ENCODE peak calls at places on chromosomes 1 and 21, in six cellular contexts. One of them, this sample, is unnamed.

GRCh38 chr21:29538115-29538514 is 239.4 kb downstream of the BACH1 start:
- DNase-seq in Calu3: no peak
- DNase-seq in BJ: no peak
- DNase-seq in naive thymus-derived CD4-positive, alpha-beta T cell: no peak
- DNase-seq in EH: peak
- DNase-seq in GM12891: no peak
- DNase-seq in this sample: peak

GRCh38 chr1:207112907-207113306 is 8.9 kb downstream of the C4BPA start:
- DNase-seq in Calu3: no peak
- DNase-seq in BJ: no peak
- DNase-seq in naive thymus-derived CD4-positive, alpha-beta T cell: no peak
- DNase-seq in EH: no peak
- DNase-seq in GM12891: no peak
- DNase-seq in this sample: no peak

GRCh38 chr1:19651141-19651737 is 7.1 kb downstream of the NBL1 start:
- DNase-seq in Calu3: no peak
- DNase-seq in BJ: no peak
- DNase-seq in naive thymus-derived CD4-positive, alpha-beta T cell: peak
- DNase-seq in EH: peak
- DNase-seq in GM12891: peak
- DNase-seq in this sample: peak

GRCh38 chr21:28174006-28174405 is 818.7 kb downstream of the LTN1 start:
- DNase-seq in Calu3: no peak
- DNase-seq in BJ: no peak
- DNase-seq in naive thymus-derived CD4-positive, alpha-beta T cell: no peak
- DNase-seq in EH: no peak
- DNase-seq in GM12891: no peak
- DNase-seq in this sample: no peak

GRCh38 chr1:14215151-14215550 is 383.3 kb upstream of the KAZN start:
- DNase-seq in Calu3: no peak
- DNase-seq in BJ: no peak
- DNase-seq in naive thymus-derived CD4-positive, alpha-beta T cell: no peak
- DNase-seq in EH: no peak
- DNase-seq in GM12891: no peak
- DNase-seq in this sample: no peak

GRCh38 chr1:82762829-82763532 is 962.2 kb downstream of the ADGRL2 start:
- DNase-seq in Calu3: no peak
- DNase-seq in BJ: no peak
- DNase-seq in naive thymus-derived CD4-positive, alpha-beta T cell: no peak
- DNase-seq in EH: no peak
- DNase-seq in GM12891: no peak
- DNase-seq in this sample: no peak

GRCh38 chr1:177620636-177621190 is 349.1 kb downstream of the SEC16B start:
- DNase-seq in Calu3: peak
- DNase-seq in BJ: no peak
- DNase-seq in naive thymus-derived CD4-positive, alpha-beta T cell: no peak
- DNase-seq in EH: peak
- DNase-seq in GM12891: no peak
- DNase-seq in this sample: no peak

GRCh38 chr1:99751877-99752504 is 14.4 kb downstream of the FRRS1 start:
- DNase-seq in Calu3: no peak
- DNase-seq in BJ: no peak
- DNase-seq in naive thymus-derived CD4-positive, alpha-beta T cell: no peak
- DNase-seq in EH: no peak
- DNase-seq in GM12891: no peak
- DNase-seq in this sample: no peak

GRCh38 chr1:207321790-207322530 is 482 bp downstream of the CD55 start:
- DNase-seq in Calu3: no peak
- DNase-seq in BJ: no peak
- DNase-seq in naive thymus-derived CD4-positive, alpha-beta T cell: peak
- DNase-seq in EH: peak
- DNase-seq in GM12891: no peak
- DNase-seq in this sample: peak

GRCh38 chr1:3222042-3222692 is 153.2 kb downstream of the PRDM16 start:
- DNase-seq in Calu3: no peak
- DNase-seq in BJ: no peak
- DNase-seq in naive thymus-derived CD4-positive, alpha-beta T cell: no peak
- DNase-seq in EH: no peak
- DNase-seq in GM12891: no peak
- DNase-seq in this sample: no peak

GRCh38 chr1:203644661-203645510 is 18.3 kb downstream of the ATP2B4 start:
- DNase-seq in Calu3: no peak
- DNase-seq in BJ: no peak
- DNase-seq in naive thymus-derived CD4-positive, alpha-beta T cell: no peak
- DNase-seq in EH: peak
- DNase-seq in GM12891: no peak
- DNase-seq in this sample: peak

GRCh38 chr1:26530898-26531598 is 1.5 kb downstream of the RPS6KA1 start:
- DNase-seq in Calu3: peak
- DNase-seq in BJ: peak
- DNase-seq in naive thymus-derived CD4-positive, alpha-beta T cell: no peak
- DNase-seq in EH: peak
- DNase-seq in GM12891: no peak
- DNase-seq in this sample: peak

GRCh38 chr1:89965203-89965900 is 29.6 kb upstream of the ZNF326 start:
- DNase-seq in Calu3: no peak
- DNase-seq in BJ: no peak
- DNase-seq in naive thymus-derived CD4-positive, alpha-beta T cell: no peak
- DNase-seq in EH: peak
- DNase-seq in GM12891: no peak
- DNase-seq in this sample: no peak

GRCh38 chr1:205939690-205940330 is 3.4 kb downstream of the SLC26A9 start:
- DNase-seq in Calu3: peak
- DNase-seq in BJ: no peak
- DNase-seq in naive thymus-derived CD4-positive, alpha-beta T cell: no peak
- DNase-seq in EH: no peak
- DNase-seq in GM12891: no peak
- DNase-seq in this sample: peak

GRCh38 chr1:44208216-44208615 is 5.1 kb upstream of the DMAP1 start:
- DNase-seq in Calu3: no peak
- DNase-seq in BJ: no peak
- DNase-seq in naive thymus-derived CD4-positive, alpha-beta T cell: no peak
- DNase-seq in EH: no peak
- DNase-seq in GM12891: no peak
- DNase-seq in this sample: no peak

GRCh38 chr1:78171736-78172590 is 126.2 kb downstream of the GIPC2 start:
- DNase-seq in Calu3: no peak
- DNase-seq in BJ: no peak
- DNase-seq in naive thymus-derived CD4-positive, alpha-beta T cell: no peak
- DNase-seq in EH: peak
- DNase-seq in GM12891: no peak
- DNase-seq in this sample: peak

This sample was measured in Daoy.